ENCODE peak calls at places on chromosomes 16 and 17, in nine cellular contexts. One of them, this sample, is unnamed.

GRCh38 chr17:946510-947236 is 32.9 kb downstream of the NXN start:
- DNase-seq in NCI-H1048: no peak
- DNase-seq in substantia nigra: no peak
- DNase-seq in GM03348: no peak
- DNase-seq in OCI-LY7: no peak
- DNase-seq in brain microvascular endothelial cell: no peak
- DNase-seq in left lobe of liver: no peak
- DNase-seq in IMR-90: no peak
- DNase-seq in effector CD4-positive, alpha-beta T cell: no peak
- DNase-seq in this sample: no peak

GRCh38 chr17:41329279-41329925 is 13.9 kb upstream of the KRTAP17-1 start:
- DNase-seq in effector CD4-positive, alpha-beta T cell: no peak
- DNase-seq in OCI-LY7: peak; percentile 18
- DNase-seq in substantia nigra: no peak
- DNase-seq in left lobe of liver: no peak
- DNase-seq in IMR-90: peak; percentile 56
- DNase-seq in GM03348: peak; percentile 86
- DNase-seq in brain microvascular endothelial cell: peak; percentile 55
- DNase-seq in NCI-H1048: no peak
- DNase-seq in this sample: peak; percentile 65

GRCh38 chr17:36135465-36135864 is 31.8 kb downstream of the CCL4 start:
- DNase-seq in IMR-90: no peak
- DNase-seq in left lobe of liver: no peak
- DNase-seq in NCI-H1048: no peak
- DNase-seq in GM03348: no peak
- DNase-seq in substantia nigra: no peak
- DNase-seq in brain microvascular endothelial cell: no peak
- DNase-seq in OCI-LY7: no peak
- DNase-seq in effector CD4-positive, alpha-beta T cell: no peak
- DNase-seq in this sample: no peak

GRCh38 chr16:48321307-48322036 is 63.7 kb downstream of the SIAH1 start:
- DNase-seq in IMR-90: peak; percentile 85
- DNase-seq in OCI-LY7: no peak
- DNase-seq in GM03348: no peak
- DNase-seq in effector CD4-positive, alpha-beta T cell: no peak
- DNase-seq in brain microvascular endothelial cell: peak; percentile 61
- DNase-seq in NCI-H1048: no peak
- DNase-seq in left lobe of liver: no peak
- DNase-seq in substantia nigra: no peak
- DNase-seq in this sample: peak; percentile 74

GRCh38 chr16:79769320-79770243 is 169.0 kb upstream of the MAF start:
- DNase-seq in brain microvascular endothelial cell: no peak
- DNase-seq in OCI-LY7: no peak
- DNase-seq in left lobe of liver: no peak
- DNase-seq in effector CD4-positive, alpha-beta T cell: no peak
- DNase-seq in IMR-90: no peak
- DNase-seq in NCI-H1048: no peak
- DNase-seq in substantia nigra: no peak
- DNase-seq in GM03348: no peak
- DNase-seq in this sample: no peak

GRCh38 chr17:12853921-12854320 is 64.6 kb downstream of the ARHGAP44 start:
- DNase-seq in substantia nigra: no peak
- DNase-seq in effector CD4-positive, alpha-beta T cell: no peak
- DNase-seq in brain microvascular endothelial cell: no peak
- DNase-seq in IMR-90: no peak
- DNase-seq in left lobe of liver: no peak
- DNase-seq in OCI-LY7: no peak
- DNase-seq in GM03348: no peak
- DNase-seq in NCI-H1048: no peak
- DNase-seq in this sample: no peak

GRCh38 chr17:82023447-82024241 is 539 bp downstream of the LRRC45 start:
- DNase-seq in effector CD4-positive, alpha-beta T cell: no peak
- DNase-seq in left lobe of liver: no peak
- DNase-seq in substantia nigra: no peak
- DNase-seq in brain microvascular endothelial cell: no peak
- DNase-seq in NCI-H1048: no peak
- DNase-seq in OCI-LY7: peak; percentile 59
- DNase-seq in IMR-90: peak; percentile 8
- DNase-seq in GM03348: peak; percentile 43
- DNase-seq in this sample: peak; percentile 11

GRCh38 chr16:893360-893759 is 77.4 kb downstream of the LMF1 start:
- DNase-seq in IMR-90: no peak
- DNase-seq in effector CD4-positive, alpha-beta T cell: no peak
- DNase-seq in OCI-LY7: no peak
- DNase-seq in substantia nigra: no peak
- DNase-seq in left lobe of liver: no peak
- DNase-seq in GM03348: no peak
- DNase-seq in brain microvascular endothelial cell: no peak
- DNase-seq in NCI-H1048: no peak
- DNase-seq in this sample: no peak

GRCh38 chr16:75745242-75745641 is 19.0 kb upstream of the CPHXL start:
- DNase-seq in IMR-90: no peak
- DNase-seq in substantia nigra: no peak
- DNase-seq in GM03348: no peak
- DNase-seq in left lobe of liver: no peak
- DNase-seq in brain microvascular endothelial cell: no peak
- DNase-seq in OCI-LY7: no peak
- DNase-seq in effector CD4-positive, alpha-beta T cell: no peak
- DNase-seq in NCI-H1048: no peak
- DNase-seq in this sample: no peak

GRCh38 chr17:79946352-79947231 is 89.1 kb downstream of the TBC1D16 start:
- DNase-seq in left lobe of liver: peak; percentile 40
- DNase-seq in substantia nigra: no peak
- DNase-seq in effector CD4-positive, alpha-beta T cell: no peak
- DNase-seq in NCI-H1048: no peak
- DNase-seq in brain microvascular endothelial cell: no peak
- DNase-seq in OCI-LY7: no peak
- DNase-seq in GM03348: no peak
- DNase-seq in IMR-90: no peak
- DNase-seq in this sample: no peak

GRCh38 chr16:78524066-78524595 is 424.7 kb downstream of the WWOX start:
- DNase-seq in IMR-90: no peak
- DNase-seq in substantia nigra: no peak
- DNase-seq in NCI-H1048: no peak
- DNase-seq in left lobe of liver: no peak
- DNase-seq in OCI-LY7: no peak
- DNase-seq in GM03348: no peak
- DNase-seq in effector CD4-positive, alpha-beta T cell: no peak
- DNase-seq in brain microvascular endothelial cell: no peak
- DNase-seq in this sample: no peak

GRCh38 chr16:69520800-69521602 is 44.8 kb upstream of the NFAT5 start:
- DNase-seq in OCI-LY7: no peak
- DNase-seq in substantia nigra: no peak
- DNase-seq in brain microvascular endothelial cell: no peak
- DNase-seq in left lobe of liver: no peak
- DNase-seq in effector CD4-positive, alpha-beta T cell: no peak
- DNase-seq in NCI-H1048: no peak
- DNase-seq in GM03348: no peak
- DNase-seq in IMR-90: no peak
- DNase-seq in this sample: no peak

GRCh38 chr17:57940653-57941329 is 14.4 kb downstream of the CUEDC1 start:
- DNase-seq in NCI-H1048: no peak
- DNase-seq in OCI-LY7: peak; percentile 21
- DNase-seq in left lobe of liver: no peak
- DNase-seq in brain microvascular endothelial cell: no peak
- DNase-seq in GM03348: no peak
- DNase-seq in substantia nigra: no peak
- DNase-seq in IMR-90: no peak
- DNase-seq in effector CD4-positive, alpha-beta T cell: no peak
- DNase-seq in this sample: no peak

GRCh38 chr17:5485270-5486205 is at the start of gene DERL2:
- DNase-seq in left lobe of liver: no peak
- DNase-seq in substantia nigra: no peak
- DNase-seq in NCI-H1048: no peak
- DNase-seq in OCI-LY7: peak; percentile 41
- DNase-seq in brain microvascular endothelial cell: peak; percentile 10
- DNase-seq in effector CD4-positive, alpha-beta T cell: no peak
- DNase-seq in IMR-90: peak; percentile 44
- DNase-seq in GM03348: no peak
- DNase-seq in this sample: peak; percentile 34

GRCh38 chr17:13031718-13032350 is 14.0 kb upstream of the ELAC2 start:
- DNase-seq in left lobe of liver: peak; percentile 59
- DNase-seq in OCI-LY7: peak; percentile 74
- DNase-seq in GM03348: peak; percentile 78
- DNase-seq in NCI-H1048: no peak
- DNase-seq in IMR-90: peak; percentile 47
- DNase-seq in brain microvascular endothelial cell: peak; percentile 28
- DNase-seq in effector CD4-positive, alpha-beta T cell: peak; percentile 16
- DNase-seq in substantia nigra: peak; percentile 3
- DNase-seq in this sample: peak; percentile 45

GRCh38 chr16:15451098-15451731 is 16.8 kb downstream of the BMERB1 start:
- DNase-seq in IMR-90: no peak
- DNase-seq in GM03348: no peak
- DNase-seq in NCI-H1048: no peak
- DNase-seq in effector CD4-positive, alpha-beta T cell: no peak
- DNase-seq in brain microvascular endothelial cell: no peak
- DNase-seq in substantia nigra: no peak
- DNase-seq in left lobe of liver: peak; percentile 23
- DNase-seq in OCI-LY7: no peak
- DNase-seq in this sample: no peak

GRCh38 chr17:61324540-61324868 is 75.1 kb upstream of the TBX2 start:
- DNase-seq in NCI-H1048: no peak
- DNase-seq in GM03348: no peak
- DNase-seq in left lobe of liver: no peak
- DNase-seq in brain microvascular endothelial cell: no peak
- DNase-seq in IMR-90: peak; percentile 82
- DNase-seq in effector CD4-positive, alpha-beta T cell: no peak
- DNase-seq in OCI-LY7: no peak
- DNase-seq in substantia nigra: no peak
- DNase-seq in this sample: peak; percentile 85

GRCh38 chr17:8869416-8869815 is 1.9 kb upstream of the PIK3R6 start:
- DNase-seq in GM03348: no peak
- DNase-seq in OCI-LY7: no peak
- DNase-seq in NCI-H1048: no peak
- DNase-seq in substantia nigra: no peak
- DNase-seq in left lobe of liver: no peak
- DNase-seq in brain microvascular endothelial cell: no peak
- DNase-seq in effector CD4-positive, alpha-beta T cell: no peak
- DNase-seq in IMR-90: no peak
- DNase-seq in this sample: no peak

GRCh38 chr17:77924757-77925336 is 33.7 kb upstream of the TNRC6C start:
- DNase-seq in substantia nigra: peak; percentile 43
- DNase-seq in NCI-H1048: no peak
- DNase-seq in IMR-90: peak; percentile 49
- DNase-seq in effector CD4-positive, alpha-beta T cell: no peak
- DNase-seq in left lobe of liver: no peak
- DNase-seq in OCI-LY7: no peak
- DNase-seq in brain microvascular endothelial cell: peak; percentile 7
- DNase-seq in GM03348: no peak
- DNase-seq in this sample: no peak

GRCh38 chr17:17152385-17152784 is 53.7 kb downstream of the PLD6 start:
- DNase-seq in OCI-LY7: no peak
- DNase-seq in GM03348: peak; percentile 23
- DNase-seq in IMR-90: no peak
- DNase-seq in left lobe of liver: no peak
- DNase-seq in brain microvascular endothelial cell: no peak
- DNase-seq in effector CD4-positive, alpha-beta T cell: no peak
- DNase-seq in NCI-H1048: no peak
- DNase-seq in substantia nigra: no peak
- DNase-seq in this sample: no peak

GRCh38 chr16:57536306-57537193 is at the start of gene CCDC102A:
- DNase-seq in IMR-90: no peak
- DNase-seq in left lobe of liver: no peak
- DNase-seq in substantia nigra: no peak
- DNase-seq in brain microvascular endothelial cell: no peak
- DNase-seq in OCI-LY7: peak; percentile 72
- DNase-seq in effector CD4-positive, alpha-beta T cell: peak; percentile 41
- DNase-seq in NCI-H1048: no peak
- DNase-seq in GM03348: peak; percentile 84
- DNase-seq in this sample: peak; percentile 50

GRCh38 chr16:12470311-12471229 is 333.1 kb downstream of the CPPED1 start:
- DNase-seq in brain microvascular endothelial cell: peak; percentile 17
- DNase-seq in left lobe of liver: no peak
- DNase-seq in effector CD4-positive, alpha-beta T cell: no peak
- DNase-seq in GM03348: no peak
- DNase-seq in IMR-90: peak; percentile 71
- DNase-seq in OCI-LY7: no peak
- DNase-seq in NCI-H1048: no peak
- DNase-seq in substantia nigra: peak; percentile 28
- DNase-seq in this sample: no peak

GRCh38 chr16:52581530-52581929 is 34.6 kb upstream of the TOX3 start:
- DNase-seq in substantia nigra: no peak
- DNase-seq in NCI-H1048: no peak
- DNase-seq in brain microvascular endothelial cell: no peak
- DNase-seq in IMR-90: no peak
- DNase-seq in GM03348: no peak
- DNase-seq in effector CD4-positive, alpha-beta T cell: no peak
- DNase-seq in OCI-LY7: no peak
- DNase-seq in left lobe of liver: no peak
- DNase-seq in this sample: no peak

GRCh38 chr17:17151962-17152361 is 54.2 kb downstream of the PLD6 start:
- DNase-seq in GM03348: peak; percentile 94
- DNase-seq in left lobe of liver: peak; percentile 90
- DNase-seq in NCI-H1048: no peak
- DNase-seq in IMR-90: peak; percentile 96
- DNase-seq in substantia nigra: peak; percentile 85
- DNase-seq in OCI-LY7: no peak
- DNase-seq in brain microvascular endothelial cell: peak; percentile 92
- DNase-seq in effector CD4-positive, alpha-beta T cell: no peak
- DNase-seq in this sample: peak; percentile 91

GRCh38 chr17:69447726-69448125 is 33.2 kb downstream of the MAP2K6 start:
- DNase-seq in NCI-H1048: no peak
- DNase-seq in brain microvascular endothelial cell: no peak
- DNase-seq in substantia nigra: peak; percentile 41
- DNase-seq in IMR-90: no peak
- DNase-seq in OCI-LY7: no peak
- DNase-seq in effector CD4-positive, alpha-beta T cell: no peak
- DNase-seq in GM03348: peak; percentile 18
- DNase-seq in left lobe of liver: no peak
- DNase-seq in this sample: no peak

GRCh38 chr17:66348605-66349165 is 46.3 kb downstream of the PRKCA start:
- DNase-seq in substantia nigra: no peak
- DNase-seq in effector CD4-positive, alpha-beta T cell: no peak
- DNase-seq in brain microvascular endothelial cell: peak; percentile 83
- DNase-seq in NCI-H1048: no peak
- DNase-seq in GM03348: peak; percentile 79
- DNase-seq in OCI-LY7: no peak
- DNase-seq in IMR-90: peak; percentile 89
- DNase-seq in left lobe of liver: no peak
- DNase-seq in this sample: peak; percentile 87

This sample was measured in HCEC 1CT.